ENCODE peak calls at places on chromosomes 5 and 9, in nine cellular contexts. One of them, this sample, is unnamed.
A peak's percentile ranks its signal among the peaks of the same experiment; 100 is the strongest.

GRCh38 chr9:20087481-20087880 is 298.6 kb upstream of the SLC24A2 start:
- DNase-seq in adrenal gland: no peak
- DNase-seq in tibial nerve: no peak
- DNase-seq in transverse colon: no peak
- DNase-seq in ovary: no peak
- DNase-seq in HepG2: no peak
- DNase-seq in uterus: no peak
- DNase-seq in breast epithelium: no peak
- DNase-seq in HCT116: no peak
- DNase-seq in this sample: no peak

GRCh38 chr9:132439153-132439552 is 29.1 kb downstream of the CFAP77 start:
- DNase-seq in adrenal gland: no peak
- DNase-seq in tibial nerve: no peak
- DNase-seq in transverse colon: no peak
- DNase-seq in ovary: no peak
- DNase-seq in HepG2: no peak
- DNase-seq in uterus: no peak
- DNase-seq in breast epithelium: no peak
- DNase-seq in HCT116: no peak
- DNase-seq in this sample: no peak

GRCh38 chr5:137735531-137736284 is at the start of gene KLHL3:
- DNase-seq in adrenal gland: no peak
- DNase-seq in tibial nerve: no peak
- DNase-seq in transverse colon: peak; percentile 41
- DNase-seq in ovary: peak; percentile 45
- DNase-seq in HepG2: peak; percentile 13
- DNase-seq in uterus: peak; percentile 16
- DNase-seq in breast epithelium: no peak
- DNase-seq in HCT116: no peak
- DNase-seq in this sample: peak; percentile 60

GRCh38 chr5:160285311-160285710 is 27.1 kb downstream of the CCNJL start:
- DNase-seq in adrenal gland: no peak
- DNase-seq in tibial nerve: no peak
- DNase-seq in transverse colon: no peak
- DNase-seq in ovary: no peak
- DNase-seq in HepG2: no peak
- DNase-seq in uterus: no peak
- DNase-seq in breast epithelium: no peak
- DNase-seq in HCT116: no peak
- DNase-seq in this sample: no peak

GRCh38 chr5:149160291-149160787 is 19.0 kb downstream of the ABLIM3 start:
- DNase-seq in adrenal gland: no peak
- DNase-seq in tibial nerve: no peak
- DNase-seq in transverse colon: no peak
- DNase-seq in ovary: no peak
- DNase-seq in HepG2: no peak
- DNase-seq in uterus: no peak
- DNase-seq in breast epithelium: no peak
- DNase-seq in HCT116: no peak
- DNase-seq in this sample: no peak

GRCh38 chr5:642481-642880 is 30.3 kb downstream of the CEP72 start:
- DNase-seq in adrenal gland: no peak
- DNase-seq in tibial nerve: no peak
- DNase-seq in transverse colon: no peak
- DNase-seq in ovary: no peak
- DNase-seq in HepG2: no peak
- DNase-seq in uterus: no peak
- DNase-seq in breast epithelium: no peak
- DNase-seq in HCT116: no peak
- DNase-seq in this sample: no peak

GRCh38 chr5:163888366-163888765 is 382.9 kb downstream of the MAT2B start:
- DNase-seq in adrenal gland: no peak
- DNase-seq in tibial nerve: no peak
- DNase-seq in transverse colon: no peak
- DNase-seq in ovary: no peak
- DNase-seq in HepG2: no peak
- DNase-seq in uterus: no peak
- DNase-seq in breast epithelium: no peak
- DNase-seq in HCT116: no peak
- DNase-seq in this sample: no peak

GRCh38 chr5:1670342-1670741 is 129.3 kb downstream of the MRPL36 start:
- DNase-seq in adrenal gland: no peak
- DNase-seq in tibial nerve: no peak
- DNase-seq in transverse colon: no peak
- DNase-seq in ovary: no peak
- DNase-seq in HepG2: no peak
- DNase-seq in uterus: no peak
- DNase-seq in breast epithelium: no peak
- DNase-seq in HCT116: no peak
- DNase-seq in this sample: no peak

GRCh38 chr9:79012561-79012960 is 559.2 kb upstream of the TLE4 start:
- DNase-seq in adrenal gland: no peak
- DNase-seq in tibial nerve: no peak
- DNase-seq in transverse colon: no peak
- DNase-seq in ovary: no peak
- DNase-seq in HepG2: no peak
- DNase-seq in uterus: no peak
- DNase-seq in breast epithelium: no peak
- DNase-seq in HCT116: no peak
- DNase-seq in this sample: no peak

GRCh38 chr5:112279082-112279481 is 140.0 kb downstream of the EPB41L4A start:
- DNase-seq in adrenal gland: no peak
- DNase-seq in tibial nerve: no peak
- DNase-seq in transverse colon: no peak
- DNase-seq in ovary: no peak
- DNase-seq in HepG2: no peak
- DNase-seq in uterus: no peak
- DNase-seq in breast epithelium: no peak
- DNase-seq in HCT116: no peak
- DNase-seq in this sample: no peak

GRCh38 chr5:5018560-5018935 is 121.6 kb upstream of the ADAMTS16 start:
- DNase-seq in adrenal gland: no peak
- DNase-seq in tibial nerve: no peak
- DNase-seq in transverse colon: no peak
- DNase-seq in ovary: no peak
- DNase-seq in HepG2: no peak
- DNase-seq in uterus: no peak
- DNase-seq in breast epithelium: no peak
- DNase-seq in HCT116: no peak
- DNase-seq in this sample: no peak

DNA sequence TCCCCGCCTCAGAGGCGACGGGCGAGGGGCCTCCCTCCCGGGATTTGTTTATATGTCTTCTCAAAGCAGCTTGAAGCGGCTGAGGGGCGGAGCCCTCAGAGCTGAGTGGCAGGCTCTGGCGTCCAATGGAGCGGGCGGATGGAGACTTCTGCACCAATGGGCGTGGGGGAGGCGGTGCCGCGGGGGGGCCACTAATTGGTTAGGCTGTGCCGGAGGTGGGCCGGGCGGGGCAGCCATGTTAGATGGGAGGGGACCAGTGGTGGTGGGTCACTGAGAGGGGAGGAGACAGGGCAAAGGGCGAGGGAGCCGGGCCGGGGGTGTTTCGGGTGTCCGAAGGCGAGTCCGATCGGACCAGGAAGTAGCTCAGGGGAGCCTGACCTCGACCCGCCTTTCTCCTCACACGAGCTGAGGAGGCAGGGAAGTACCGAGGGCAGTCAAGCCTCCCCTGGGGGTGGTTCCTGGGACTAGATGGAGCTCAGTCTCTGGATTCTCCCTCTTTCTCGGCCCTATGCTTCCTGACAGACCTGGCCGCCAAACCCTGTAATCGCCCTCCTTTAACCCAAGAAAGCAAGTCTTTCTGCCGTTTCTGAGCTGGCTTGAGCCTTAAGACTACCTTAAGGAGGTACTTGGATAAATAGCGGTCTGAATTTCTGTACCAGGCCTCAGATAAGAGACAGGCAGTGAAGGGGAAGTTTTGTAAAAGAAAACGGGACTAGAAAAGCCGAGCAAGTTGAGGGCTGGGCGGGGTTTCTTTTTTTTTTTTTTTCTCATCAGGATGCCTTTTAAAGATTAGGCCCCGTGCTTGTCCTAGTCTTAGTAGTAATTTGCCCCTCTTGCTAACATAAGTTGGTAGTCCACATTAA is 1.1 kb downstream of the CREBRF start:
- DNase-seq in adrenal gland: peak; percentile 99
- DNase-seq in tibial nerve: peak; percentile 98
- DNase-seq in transverse colon: peak; percentile 99
- DNase-seq in ovary: peak; percentile 99
- DNase-seq in HepG2: peak; percentile 97
- DNase-seq in uterus: peak; percentile 98
- DNase-seq in breast epithelium: peak; percentile 99
- DNase-seq in HCT116: peak; percentile 95
- DNase-seq in this sample: peak; percentile 99
- TF ChIP-seq POLR2A in adrenal gland: peak; percentile 29
- TF ChIP-seq POLR2A in tibial nerve: peak; percentile 55
- TF ChIP-seq POLR2A in transverse colon: peak; percentile 49
- TF ChIP-seq POLR2A in ovary: no peak
- TF ChIP-seq POLR2A in HepG2: peak; percentile 81
- TF ChIP-seq POLR2A in uterus: peak; percentile 40
- TF ChIP-seq POLR2A in breast epithelium: peak; percentile 25
- TF ChIP-seq POLR2A in HCT116: no peak
- TF ChIP-seq POLR2A in this sample: peak; percentile 35

DNA sequence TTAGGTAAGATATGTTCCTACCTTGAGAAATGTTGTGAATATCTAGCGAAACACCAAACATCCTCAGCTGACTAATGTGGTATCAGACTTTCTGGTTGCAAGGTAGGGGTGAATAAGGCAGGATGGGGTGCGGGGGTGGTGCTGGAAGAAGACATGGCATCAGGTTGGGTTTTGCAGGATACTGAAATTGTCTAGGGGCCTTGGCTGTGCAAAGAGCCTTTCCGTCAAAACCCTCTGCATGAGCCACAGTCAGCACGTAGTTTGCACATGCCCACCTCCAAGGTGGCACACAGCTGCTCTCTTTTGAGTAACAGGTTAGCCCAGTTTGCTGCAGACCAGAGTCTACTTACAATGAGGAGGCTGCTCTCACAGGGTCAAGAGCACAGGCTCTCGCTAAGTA is 42.0 kb downstream of the SFXN1 start:
- DNase-seq in adrenal gland: no peak
- DNase-seq in tibial nerve: no peak
- DNase-seq in transverse colon: no peak
- DNase-seq in ovary: no peak
- DNase-seq in HepG2: no peak
- DNase-seq in uterus: no peak
- DNase-seq in breast epithelium: no peak
- DNase-seq in HCT116: no peak
- DNase-seq in this sample: no peak
- H3K36me3 ChIP-seq in adrenal gland: peaks cover 36% of the 10 kb centered on the region
- H3K36me3 ChIP-seq in tibial nerve: no peaks in the 10 kb centered on the region
- H3K36me3 ChIP-seq in transverse colon: no peaks in the 10 kb centered on the region
- H3K36me3 ChIP-seq in ovary: no peaks in the 10 kb centered on the region
- H3K36me3 ChIP-seq in HepG2: peaks cover 80% of the 10 kb centered on the region
- H3K36me3 ChIP-seq in uterus: no peaks in the 10 kb centered on the region
- H3K36me3 ChIP-seq in breast epithelium: peaks cover 4% of the 10 kb centered on the region
- H3K36me3 ChIP-seq in HCT116: peaks cover 60% of the 10 kb centered on the region
- H3K36me3 ChIP-seq in this sample: no peaks in the 10 kb centered on the region

DNA sequence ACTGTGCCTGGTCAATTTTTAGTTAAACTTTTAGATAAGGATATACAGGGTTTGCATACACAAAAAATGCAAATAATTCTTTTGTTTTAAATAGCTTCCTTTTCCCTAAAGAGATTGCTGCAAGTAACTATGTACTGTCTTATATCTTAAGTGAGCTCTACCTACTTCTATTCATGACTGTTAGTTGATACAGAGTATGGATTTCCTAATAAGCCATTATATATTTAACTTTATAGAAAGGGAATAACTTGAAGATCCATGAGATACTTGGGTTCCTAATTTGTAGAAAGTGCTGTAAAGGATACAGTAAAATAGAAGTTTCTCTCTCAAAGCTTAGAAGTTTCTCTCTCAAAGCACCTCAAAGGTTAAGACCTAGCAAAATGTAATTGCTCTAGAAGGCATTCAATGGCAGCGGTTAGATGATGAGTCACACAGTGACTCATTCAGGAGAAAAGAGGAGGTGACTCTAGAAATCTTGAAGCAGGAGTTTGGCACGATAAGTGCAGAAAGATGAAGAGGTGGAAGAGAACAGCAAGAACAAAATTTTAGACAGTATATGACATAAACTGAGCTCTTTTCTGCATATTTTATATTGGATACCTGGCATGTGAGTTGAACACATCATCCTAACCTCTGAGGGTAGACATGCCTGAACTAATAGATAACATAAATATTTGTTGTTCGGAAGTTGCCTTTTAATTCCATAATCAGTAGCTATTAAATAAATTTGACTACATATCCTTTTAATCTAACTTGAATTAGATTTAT is 5.5 kb upstream of the DNAJC21 start:
- DNase-seq in adrenal gland: peak; percentile 36
- DNase-seq in tibial nerve: no peak
- DNase-seq in transverse colon: no peak
- DNase-seq in ovary: no peak
- DNase-seq in HepG2: no peak
- DNase-seq in uterus: no peak
- DNase-seq in breast epithelium: no peak
- DNase-seq in HCT116: peak; percentile 74
- DNase-seq in this sample: no peak
- TF ChIP-seq POLR2A in adrenal gland: no peak
- TF ChIP-seq POLR2A in tibial nerve: no peak
- TF ChIP-seq POLR2A in transverse colon: no peak
- TF ChIP-seq POLR2A in ovary: no peak
- TF ChIP-seq POLR2A in HepG2: no peak
- TF ChIP-seq POLR2A in uterus: no peak
- TF ChIP-seq POLR2A in breast epithelium: no peak
- TF ChIP-seq POLR2A in HCT116: no peak
- TF ChIP-seq POLR2A in this sample: no peak

GRCh38 chr5:157470616-157471015 is 10.6 kb downstream of the NIPAL4 start:
- DNase-seq in adrenal gland: no peak
- DNase-seq in tibial nerve: no peak
- DNase-seq in transverse colon: no peak
- DNase-seq in ovary: no peak
- DNase-seq in HepG2: no peak
- DNase-seq in uterus: no peak
- DNase-seq in breast epithelium: no peak
- DNase-seq in HCT116: no peak
- DNase-seq in this sample: no peak

GRCh38 chr5:157471709-157472108 is 11.7 kb downstream of the NIPAL4 start:
- DNase-seq in adrenal gland: no peak
- DNase-seq in tibial nerve: no peak
- DNase-seq in transverse colon: no peak
- DNase-seq in ovary: no peak
- DNase-seq in HepG2: peak; percentile 30
- DNase-seq in uterus: no peak
- DNase-seq in breast epithelium: no peak
- DNase-seq in HCT116: peak; percentile 34
- DNase-seq in this sample: no peak

GRCh38 chr5:157468293-157468965 is 8.4 kb downstream of the NIPAL4 start:
- DNase-seq in adrenal gland: no peak
- DNase-seq in tibial nerve: no peak
- DNase-seq in transverse colon: no peak
- DNase-seq in ovary: no peak
- DNase-seq in HepG2: no peak
- DNase-seq in uterus: no peak
- DNase-seq in breast epithelium: no peak
- DNase-seq in HCT116: no peak
- DNase-seq in this sample: no peak

GRCh38 chr5:157469073-157469472 is 9.1 kb downstream of the NIPAL4 start:
- DNase-seq in adrenal gland: no peak
- DNase-seq in tibial nerve: no peak
- DNase-seq in transverse colon: no peak
- DNase-seq in ovary: no peak
- DNase-seq in HepG2: no peak
- DNase-seq in uterus: no peak
- DNase-seq in breast epithelium: no peak
- DNase-seq in HCT116: no peak
- DNase-seq in this sample: no peak

GRCh38 chr5:157469687-157470086 is 9.7 kb downstream of the NIPAL4 start:
- DNase-seq in adrenal gland: no peak
- DNase-seq in tibial nerve: no peak
- DNase-seq in transverse colon: no peak
- DNase-seq in ovary: no peak
- DNase-seq in HepG2: no peak
- DNase-seq in uterus: no peak
- DNase-seq in breast epithelium: no peak
- DNase-seq in HCT116: no peak
- DNase-seq in this sample: no peak
- H3K36me3 ChIP-seq in adrenal gland: no peaks in the 10 kb centered on the region
- H3K36me3 ChIP-seq in tibial nerve: no peaks in the 10 kb centered on the region
- H3K36me3 ChIP-seq in transverse colon: no peaks in the 10 kb centered on the region
- H3K36me3 ChIP-seq in ovary: no peaks in the 10 kb centered on the region
- H3K36me3 ChIP-seq in HepG2: no peaks in the 10 kb centered on the region
- H3K36me3 ChIP-seq in uterus: no peaks in the 10 kb centered on the region
- H3K36me3 ChIP-seq in breast epithelium: no peaks in the 10 kb centered on the region
- H3K36me3 ChIP-seq in HCT116: no peaks in the 10 kb centered on the region
- H3K36me3 ChIP-seq in this sample: no peaks in the 10 kb centered on the region

This sample was measured in Peyer's patch.